ENCODE peak calls at places on chromosomes 3 and 15, in ten cellular contexts. S is brain microvascular endothelial cell, M is AG10803, R is A549, K is adrenal gland, E is bronchial epithelial cell, W is left lung, D is cardiac muscle cell, J is fibroblast of mammary gland, I is esophagus squamous epithelium. T is an unnamed sample.
A peak's percentile ranks its signal among the peaks of the same experiment; 100 is the strongest.

GRCh38 chr3:43436507-43437140 is 150.3 kb downstream of the SNRK start:
- DNase-seq in S (no peak), M (no peak), R (no peak), K (no peak), E (no peak), W (no peak), D (no peak), J (no peak), I (no peak), T (no peak)

GRCh38 chr3:141070727-141071357 is 19.7 kb downstream of the SPSB4 start:
- DNase-seq in S (no peak), M (no peak), R (no peak), K (no peak), E (no peak), W (no peak), D (no peak), J (no peak), I (no peak), T (peak; percentile 8)

GRCh38 chr3:41188291-41188690 is 11.0 kb upstream of the CTNNB1 start:
- DNase-seq in S (no peak), M (no peak), R (no peak), K (no peak), E (no peak), W (no peak), D (no peak), J (no peak), I (no peak), T (no peak)

GRCh38 chr3:157261000-157261399 is 101.1 kb upstream of the CCNL1 start:
- DNase-seq in S (peak; percentile 46), M (peak; percentile 92), R (no peak), K (no peak), E (no peak), W (no peak), D (peak; percentile 82), J (peak; percentile 58), I (no peak), T (peak; percentile 53)

GRCh38 chr3:138465927-138466326 is 31.5 kb downstream of the ESYT3 start:
- DNase-seq in S (no peak), M (no peak), R (no peak), K (no peak), E (no peak), W (no peak), D (peak; percentile 52), J (no peak), I (no peak), T (no peak)

GRCh38 chr3:149352556-149352955 is 19.1 kb upstream of the TM4SF18 start:
- DNase-seq in S (peak; percentile 66), M (peak; percentile 53), R (peak; percentile 86), K (peak; percentile 69), E (peak; percentile 64), W (peak; percentile 63), D (peak; percentile 74), J (peak; percentile 74), I (no peak), T (peak; percentile 76)

GRCh38 chr3:10548997-10549396 is 43.6 kb upstream of the ATP2B2 start:
- DNase-seq in S (no peak), M (no peak), R (no peak), K (peak; percentile 11), E (peak; percentile 68), W (no peak), D (no peak), J (peak; percentile 1), I (no peak), T (no peak)

GRCh38 chr3:42613462-42613861 is 13.0 kb downstream of the NKTR start:
- DNase-seq in S (no peak), M (no peak), R (no peak), K (no peak), E (peak; percentile 35), W (no peak), D (no peak), J (peak; percentile 29), I (no peak), T (peak; percentile 41)

GRCh38 chr15:48671381-48672022 is 26.0 kb upstream of the FBN1 start:
- DNase-seq in S (peak; percentile 88), M (peak; percentile 89), R (no peak), K (peak; percentile 64), E (peak; percentile 89), W (peak; percentile 32), D (peak; percentile 81), J (peak; percentile 99), I (no peak), T (peak; percentile 78)
- H3K4me3 ChIP-seq in S (no peak overlapping the region), M (no peak overlapping the region), R (no peak overlapping the region), K (no peak overlapping the region), E (no peak overlapping the region), W (no peak overlapping the region), D (no peak overlapping the region), J (no peak overlapping the region), I (no peak overlapping the region), T (no peak overlapping the region)

GRCh38 chr15:74794970-74795349 is 13.1 kb downstream of the CSK start:
- DNase-seq in S (no peak), M (no peak), R (no peak), K (no peak), E (no peak), W (no peak), D (no peak), J (no peak), I (no peak), T (no peak)

GRCh38 chr15:74791667-74792066 is 9.8 kb downstream of the CSK start:
- DNase-seq in S (no peak), M (no peak), R (no peak), K (peak; percentile 88), E (no peak), W (no peak), D (no peak), J (no peak), I (no peak), T (no peak)

GRCh38 chr15:74794248-74794969 is 12.5 kb downstream of the CSK start:
- DNase-seq in S (no peak), M (no peak), R (no peak), K (no peak), E (peak; percentile 47), W (no peak), D (no peak), J (no peak), I (no peak), T (no peak)

GRCh38 chr15:74792227-74793016 is 10.5 kb downstream of the CSK start:
- DNase-seq in S (no peak), M (no peak), R (no peak), K (no peak), E (no peak), W (no peak), D (no peak), J (no peak), I (no peak), T (no peak)

GRCh38 chr15:74793135-74794028 is 11.5 kb downstream of the CSK start:
- DNase-seq in S (peak; percentile 56), M (no peak), R (no peak), K (no peak), E (peak; percentile 15), W (no peak), D (peak; percentile 30), J (no peak), I (no peak), T (peak; percentile 61)
- TF ChIP-seq CTCF in S (peak; percentile 80), M (no peak), R (no peak), K (no peak), E (peak; percentile 38), W (peak; percentile 13), D (peak; percentile 37), J (no peak), I (peak; percentile 18), T (peak; percentile 45)

GRCh38 chr15:93135997-93136397 is 47.0 kb upstream of the RGMA start:
- DNase-seq in S (no peak), M (no peak), R (no peak), K (no peak), E (no peak), W (no peak), D (no peak), J (no peak), I (no peak), T (no peak)

GRCh38 chr15:93139436-93139835 is 50.4 kb upstream of the RGMA start:
- DNase-seq in S (no peak), M (no peak), R (no peak), K (no peak), E (no peak), W (no peak), D (no peak), J (no peak), I (no peak), T (no peak)

GRCh38 chr15:93138681-93139080 is 49.7 kb upstream of the RGMA start:
- DNase-seq in S (no peak), M (no peak), R (no peak), K (no peak), E (no peak), W (no peak), D (no peak), J (no peak), I (no peak), T (no peak)

GRCh38 chr15:93131485-93132075 is 42.6 kb upstream of the RGMA start:
- DNase-seq in S (no peak), M (no peak), R (no peak), K (no peak), E (no peak), W (no peak), D (no peak), J (no peak), I (no peak), T (no peak)

GRCh38 chr15:93135459-93135858 is 46.4 kb upstream of the RGMA start:
- DNase-seq in S (no peak), M (no peak), R (no peak), K (no peak), E (no peak), W (no peak), D (no peak), J (no peak), I (no peak), T (no peak)
- H3K4me3 ChIP-seq in S (no peak overlapping the region), M (no peak overlapping the region), R (no peak overlapping the region), K (no peak overlapping the region), E (no peak overlapping the region), W (no peak overlapping the region), D (no peak overlapping the region), J (no peak overlapping the region), I (no peak overlapping the region), T (no peak overlapping the region)

GRCh38 chr3:82329300-82329699 is 567.9 kb upstream of the GBE1 start:
- DNase-seq in S (no peak), M (no peak), R (no peak), K (no peak), E (peak; percentile 12), W (no peak), D (no peak), J (no peak), I (no peak), T (peak; percentile 26)
- TF ChIP-seq CTCF in S (no peak), M (peak; percentile 34), R (no peak), K (peak; percentile 19), E (peak; percentile 14), W (peak; percentile 16), D (peak; percentile 14), J (peak; percentile 24), I (peak; percentile 39), T (peak; percentile 49)

T was measured in choroid plexus epithelial cell.